ENCODE peak calls at places on chromosomes 7 and 10, in eight cellular contexts. J is cardiac muscle cell, E is cardiac fibroblast, P is adrenal gland, W is brain microvascular endothelial cell, C is lower lobe of right lung, T is AG04450, F is foreskin fibroblast. Q is an unnamed sample.

GRCh38 chr10:117186832-117187615 is 10.3 kb upstream of the KCNK18 start:
- DNase-seq in J (no peak), E (no peak), P (no peak), W (no peak), C (no peak), T (no peak), F (peak), Q (peak)

GRCh38 chr7:1542329-1542728 is 11.8 kb downstream of the MAFK start:
- DNase-seq in J (no peak), E (no peak), P (no peak), W (no peak), C (peak), T (no peak), F (no peak), Q (no peak)

GRCh38 chr7:149180713-149181112 is 14.6 kb upstream of the ZNF282 start:
- DNase-seq in J (peak), E (peak), P (no peak), W (no peak), C (no peak), T (no peak), F (no peak), Q (no peak)

GRCh38 chr7:95088536-95088935 is 181.1 kb downstream of the PPP1R9A start:
- DNase-seq in J (no peak), E (no peak), P (no peak), W (no peak), C (no peak), T (no peak), F (no peak), Q (no peak)

GRCh38 chr10:114367041-114367675 is 37.1 kb downstream of the AFAP1L2 start:
- DNase-seq in J (peak), E (peak), P (no peak), W (peak), C (no peak), T (no peak), F (no peak), Q (peak)

GRCh38 chr10:64191304-64191703 is 670.1 kb downstream of the REEP3 start:
- DNase-seq in J (no peak), E (no peak), P (no peak), W (no peak), C (no peak), T (no peak), F (no peak), Q (no peak)

GRCh38 chr10:73900068-73900467 is 10.9 kb upstream of the PLAU start:
- DNase-seq in J (no peak), E (no peak), P (no peak), W (no peak), C (no peak), T (no peak), F (no peak), Q (no peak)

GRCh38 chr10:31359979-31360378 is 41.0 kb downstream of the ZEB1 start:
- DNase-seq in J (no peak), E (peak), P (no peak), W (no peak), C (no peak), T (no peak), F (peak), Q (no peak)

GRCh38 chr10:77084431-77085144 is 553.0 kb downstream of the KCNMA1 start:
- DNase-seq in J (peak), E (peak), P (no peak), W (no peak), C (no peak), T (no peak), F (no peak), Q (peak)

GRCh38 chr10:57979986-57980385 is 287.7 kb downstream of the IPMK start:
- DNase-seq in J (no peak), E (no peak), P (no peak), W (no peak), C (no peak), T (no peak), F (no peak), Q (no peak)

GRCh38 chr7:114590298-114590697 is 175.7 kb downstream of the FOXP2 start:
- DNase-seq in J (no peak), E (no peak), P (no peak), W (no peak), C (no peak), T (no peak), F (no peak), Q (no peak)

GRCh38 chr10:15378569-15378968 is 7.5 kb upstream of the FAM171A1 start:
- DNase-seq in J (no peak), E (no peak), P (no peak), W (no peak), C (no peak), T (no peak), F (no peak), Q (no peak)

GRCh38 chr7:87599336-87599735 is 1.3 kb downstream of the ABCB1 start:
- DNase-seq in J (no peak), E (no peak), P (peak), W (no peak), C (peak), T (no peak), F (peak), Q (no peak)

GRCh38 chr7:137443616-137444015 is 100.1 kb upstream of the PTN start:
- DNase-seq in J (peak), E (peak), P (no peak), W (peak), C (no peak), T (no peak), F (peak), Q (peak)

GRCh38 chr10:132417249-132417878 is 20.4 kb downstream of the PWWP2B start:
- DNase-seq in J (no peak), E (no peak), P (no peak), W (no peak), C (no peak), T (no peak), F (no peak), Q (no peak)

GRCh38 chr10:112176543-112176942 is 7.0 kb downstream of the GPAM start:
- DNase-seq in J (no peak), E (no peak), P (no peak), W (no peak), C (no peak), T (no peak), F (no peak), Q (no peak)

GRCh38 chr7:123201901-123202300 is 2.1 kb upstream of the SLC13A1 start:
- DNase-seq in J (no peak), E (no peak), P (no peak), W (no peak), C (no peak), T (no peak), F (no peak), Q (no peak)

GRCh38 chr7:4699897-4700296 is 17.8 kb downstream of the FOXK1 start:
- DNase-seq in J (no peak), E (no peak), P (no peak), W (no peak), C (no peak), T (no peak), F (no peak), Q (no peak)

GRCh38 chr10:30751678-30752331 is 122.3 kb upstream of the LYZL2 start:
- DNase-seq in J (peak), E (peak), P (peak), W (peak), C (peak), T (peak), F (peak), Q (peak)

GRCh38 chr10:24241536-24241935 is 32.6 kb downstream of the KIAA1217 start:
- DNase-seq in J (no peak), E (no peak), P (no peak), W (no peak), C (no peak), T (no peak), F (no peak), Q (no peak)

GRCh38 chr7:12771378-12771877 is 84.0 kb downstream of the ARL4A start:
- DNase-seq in J (peak), E (peak), P (peak), W (no peak), C (no peak), T (no peak), F (peak), Q (peak)

GRCh38 chr10:33293081-33293480 is 41.4 kb downstream of the NRP1 start:
- DNase-seq in J (no peak), E (no peak), P (no peak), W (no peak), C (no peak), T (no peak), F (peak), Q (no peak)

GRCh38 chr7:80087051-80087767 is 47.4 kb upstream of the GNAI1 start:
- DNase-seq in J (peak), E (peak), P (no peak), W (peak), C (no peak), T (peak), F (peak), Q (peak)

GRCh38 chr7:70432567-70433001 is 699.4 kb upstream of the GALNT17 start:
- DNase-seq in J (no peak), E (no peak), P (no peak), W (no peak), C (no peak), T (no peak), F (no peak), Q (no peak)

GRCh38 chr10:116819999-116820677 is 29.2 kb upstream of the ENO4 start:
- DNase-seq in J (no peak), E (no peak), P (peak), W (no peak), C (no peak), T (no peak), F (no peak), Q (no peak)

GRCh38 chr10:91653214-91653875 is 20.5 kb upstream of the PPP1R3C start:
- DNase-seq in J (peak), E (peak), P (no peak), W (peak), C (no peak), T (no peak), F (peak), Q (peak)

GRCh38 chr10:11772575-11773288 is 30.6 kb downstream of the ECHDC3 start:
- DNase-seq in J (no peak), E (no peak), P (no peak), W (no peak), C (no peak), T (no peak), F (peak), Q (peak)

GRCh38 chr7:94567396-94567795 is 57.8 kb downstream of the CASD1 start:
- DNase-seq in J (no peak), E (no peak), P (no peak), W (no peak), C (no peak), T (no peak), F (no peak), Q (no peak)

GRCh38 chr7:771241-772004 is 44.3 kb upstream of the PRKAR1B start:
- DNase-seq in J (peak), E (peak), P (peak), W (peak), C (no peak), T (no peak), F (peak), Q (peak)

GRCh38 chr7:6246257-6246917 is 26.0 kb downstream of the CYTH3 start:
- DNase-seq in J (peak), E (peak), P (no peak), W (no peak), C (no peak), T (no peak), F (peak), Q (no peak)

GRCh38 chr7:48170506-48170905 is 752 bp upstream of the ABCA13 start:
- DNase-seq in J (no peak), E (no peak), P (no peak), W (no peak), C (no peak), T (no peak), F (no peak), Q (no peak)

GRCh38 chr7:25854608-25855497 is 297.1 kb upstream of the NFE2L3 start:
- DNase-seq in J (peak), E (peak), P (peak), W (peak), C (no peak), T (peak), F (peak), Q (peak)

GRCh38 chr7:116601426-116601825 is 70.6 kb upstream of the MET start:
- DNase-seq in J (no peak), E (no peak), P (no peak), W (no peak), C (no peak), T (no peak), F (no peak), Q (no peak)

GRCh38 chr7:33157311-33157710 is 27.9 kb downstream of the BBS9 start:
- DNase-seq in J (peak), E (peak), P (no peak), W (no peak), C (no peak), T (no peak), F (peak), Q (peak)

GRCh38 chr10:117551322-117552155 is 9.0 kb downstream of the EMX2 start:
- DNase-seq in J (no peak), E (no peak), P (no peak), W (no peak), C (no peak), T (no peak), F (no peak), Q (no peak)

GRCh38 chr7:108008827-108009226 is 5.9 kb upstream of the LAMB1 start:
- DNase-seq in J (no peak), E (no peak), P (no peak), W (no peak), C (no peak), T (no peak), F (no peak), Q (no peak)

DNA sequence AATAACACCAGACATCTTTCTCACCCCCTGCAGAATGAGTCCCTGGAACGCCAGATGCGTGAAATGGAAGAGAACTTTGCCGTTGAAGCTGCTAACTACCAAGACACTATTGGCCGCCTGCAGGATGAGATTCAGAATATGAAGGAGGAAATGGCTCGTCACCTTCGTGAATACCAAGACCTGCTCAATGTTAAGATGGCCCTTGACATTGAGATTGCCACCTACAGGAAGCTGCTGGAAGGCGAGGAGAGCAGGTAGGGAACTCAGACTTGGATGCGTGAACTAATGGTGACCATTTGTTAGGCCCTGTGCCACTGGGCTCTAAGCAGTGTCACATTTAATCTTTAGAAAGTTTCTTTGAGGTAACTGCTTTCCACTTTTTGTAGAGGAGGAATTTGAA is 7.1 kb downstream of the VIM start:
- DNase-seq in J (no peak), E (no peak), P (no peak), W (no peak), C (no peak), T (no peak), F (peak), Q (peak)
- H3K4me3 ChIP-seq in J (no peak), E (peak), P (no peak), W (peak), C (peak), T (peak), F (peak), Q (peak)

GRCh38 chr7:158228986-158229385 is 358.6 kb downstream of the PTPRN2 start:
- DNase-seq in J (no peak), E (no peak), P (no peak), W (no peak), C (no peak), T (no peak), F (no peak), Q (no peak)
- TF ChIP-seq CTCF in J (no peak), E (no peak), P (no peak), W (no peak), C (no peak), T (no peak), F (no peak), Q (no peak)

GRCh38 chr10:35447693-35448407 is 111.5 kb downstream of the CCNY start:
- DNase-seq in J (peak), E (peak), P (peak), W (peak), C (no peak), T (no peak), F (peak), Q (peak)
- H3K4me3 ChIP-seq in J (no peak), E (no peak), P (no peak), W (no peak), C (no peak), T (no peak), F (no peak), Q (no peak)

GRCh38 chr7:52917982-52918578 is 117.4 kb upstream of the POM121L12 start:
- DNase-seq in J (no peak), E (no peak), P (no peak), W (no peak), C (no peak), T (no peak), F (no peak), Q (no peak)
- TF ChIP-seq CTCF in J (no peak), E (no peak), P (no peak), W (no peak), C (no peak), T (no peak), F (no peak), Q (no peak)

DNA sequence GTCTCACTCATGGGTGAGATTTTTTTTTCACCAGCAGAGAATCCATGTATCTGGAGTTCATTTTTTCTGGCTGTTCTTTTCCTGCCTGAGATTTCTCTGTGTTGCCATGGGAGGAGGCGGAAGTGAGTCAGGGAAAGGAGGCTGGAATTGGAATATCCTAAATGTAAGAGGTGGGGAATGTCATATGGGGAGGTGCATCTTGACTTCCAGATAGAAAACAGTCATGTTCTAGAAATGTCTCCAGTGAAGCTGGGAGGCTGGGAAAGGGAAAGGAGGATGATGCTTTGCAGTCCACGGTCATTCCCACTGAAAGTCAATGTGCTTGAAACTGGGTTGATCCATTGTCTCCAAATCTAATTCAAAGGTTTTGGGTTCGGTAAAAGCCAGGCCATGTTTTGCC is 39.7 kb upstream of the HPS1 start:
- DNase-seq in J (peak), E (peak), P (no peak), W (no peak), C (no peak), T (no peak), F (peak), Q (peak)
- H3K4me3 ChIP-seq in J (no peak), E (no peak), P (no peak), W (no peak), C (no peak), T (no peak), F (no peak), Q (no peak)